ENCODE peak calls at places on chromosome 15, in nine cellular contexts. Q is RWPE2; D is adrenal gland; U is dorsolateral prefrontal cortex; O is CD4-positive, alpha-beta T cell; N is RWPE1; V is SK-N-SH; Z is heart left ventricle; L is heart right ventricle. F is an unnamed sample.
A peak's percentile ranks its signal among the peaks of the same experiment; 100 is the strongest.

GRCh38 chr15:50774450-50774849 is 8.9 kb upstream of the SPPL2A start:
- DNase-seq in N (no peak), O (no peak), Z (no peak), Q (no peak), U (no peak), V (no peak), D (no peak), L (no peak), F (no peak)

GRCh38 chr15:29674661-29675533 is 147.4 kb downstream of the TJP1 start:
- DNase-seq in Z (peak; percentile 45), V (peak; percentile 89), D (peak; percentile 41), N (peak; percentile 45), Q (peak; percentile 71), O (no peak), U (no peak), L (peak; percentile 58), F (peak; percentile 74)

GRCh38 chr15:41621200-41622193 is 38.7 kb upstream of the MGA start:
- DNase-seq in N (peak; percentile 97), Q (peak; percentile 96), L (peak; percentile 79), O (peak; percentile 70), D (peak; percentile 90), Z (peak; percentile 79), U (peak; percentile 91), V (peak; percentile 96), F (peak; percentile 92)

GRCh38 chr15:66720206-66721010 is 18.4 kb downstream of the SMAD6 start:
- DNase-seq in Q (no peak), D (no peak), Z (no peak), O (no peak), V (no peak), L (no peak), N (peak; percentile 67), U (no peak), F (peak; percentile 89)

GRCh38 chr15:64782751-64783150 is 7.4 kb upstream of the RBPMS2 start:
- DNase-seq in D (no peak), N (no peak), Z (no peak), U (no peak), Q (no peak), V (no peak), L (no peak), O (no peak), F (no peak)

GRCh38 chr15:52082197-52083036 is 30.2 kb downstream of the BCL2L10 start:
- DNase-seq in Z (no peak), L (no peak), N (no peak), O (no peak), Q (peak; percentile 51), V (no peak), U (no peak), D (no peak), F (no peak)

GRCh38 chr15:68402432-68403160 is 29.4 kb downstream of the ITGA11 start:
- DNase-seq in N (no peak), L (no peak), D (peak; percentile 12), Z (peak; percentile 10), V (no peak), Q (peak; percentile 32), U (no peak), O (no peak), F (no peak)

GRCh38 chr15:89104172-89104564 is 15.9 kb downstream of the ABHD2 start:
- DNase-seq in O (no peak), L (no peak), Z (peak; percentile 34), Q (no peak), D (peak; percentile 41), U (no peak), V (no peak), N (no peak), F (no peak)

GRCh38 chr15:54941417-54941816 is 255.3 kb downstream of the RSL24D1 start:
- DNase-seq in D (no peak), V (no peak), L (no peak), Z (no peak), Q (no peak), N (no peak), O (no peak), U (no peak), F (no peak)

GRCh38 chr15:60444289-60444912 is 34.5 kb downstream of the ICE2 start:
- DNase-seq in V (peak; percentile 10), O (no peak), D (no peak), Z (no peak), Q (no peak), L (no peak), U (no peak), N (peak; percentile 53), F (no peak)

GRCh38 chr15:91224750-91225380 is 124.8 kb downstream of the SV2B start:
- DNase-seq in N (peak; percentile 48), L (no peak), U (no peak), V (peak; percentile 68), Z (no peak), O (no peak), D (peak; percentile 24), Q (no peak), F (no peak)

GRCh38 chr15:36362508-36362907 is 216.9 kb upstream of the CDIN1 start:
- DNase-seq in Z (no peak), D (no peak), L (no peak), Q (no peak), O (no peak), N (no peak), U (no peak), V (no peak), F (no peak)

GRCh38 chr15:64334530-64334929 is 21.4 kb downstream of the CSNK1G1 start:
- DNase-seq in Q (no peak), V (no peak), L (no peak), N (no peak), D (no peak), Z (no peak), O (peak; percentile 45), U (no peak), F (no peak)

DNA sequence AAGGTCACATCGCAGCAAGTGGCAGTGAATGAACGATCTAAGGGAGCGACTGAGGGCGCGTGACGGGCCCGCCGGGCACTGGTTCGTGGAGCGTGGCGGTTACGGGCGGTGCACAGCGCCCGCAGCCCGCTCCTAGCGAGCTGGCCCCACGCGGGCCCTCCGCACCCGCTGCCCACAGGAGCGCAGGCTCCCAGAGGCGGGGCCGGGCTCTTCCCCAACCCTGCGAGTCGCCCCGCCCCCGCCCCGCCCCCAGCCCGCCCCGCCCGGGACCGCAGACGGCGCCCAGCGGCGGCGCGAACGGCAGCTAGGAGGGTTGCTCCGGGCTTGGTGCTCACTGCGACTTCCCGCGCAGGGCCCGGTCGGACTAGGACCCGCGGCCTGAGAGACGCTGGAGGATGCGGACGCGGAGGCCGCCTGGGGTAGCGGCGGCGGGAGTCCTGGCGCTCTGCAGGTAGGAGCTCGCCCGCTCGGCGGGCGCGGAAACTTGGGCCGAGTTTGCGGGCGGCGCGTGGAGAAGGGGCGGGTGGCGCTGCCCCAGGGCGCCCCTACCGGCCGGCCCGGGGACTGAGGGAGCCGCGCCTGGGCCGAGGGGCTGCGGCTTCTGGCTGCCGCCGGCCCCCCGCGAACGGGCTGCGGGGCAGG is at the start of gene C15orf39:
- DNase-seq in Q (peak; percentile 80), V (peak; percentile 96), L (peak; percentile 80), O (peak; percentile 74), D (peak; percentile 67), N (peak; percentile 89), U (peak; percentile 60), Z (peak; percentile 81), F (peak; percentile 94)
- H3K27ac ChIP-seq in Q (peak within 1 kb of the TSS; percentile 70), V (peak within 1 kb of the TSS; percentile 74), L (peak within 1 kb of the TSS; percentile 89), O (peak within 1 kb of the TSS; percentile 88), D (peak within 1 kb of the TSS; percentile 95), N (peak within 1 kb of the TSS; percentile 90), U (peak within 1 kb of the TSS; percentile 45), Z (peak within 1 kb of the TSS; percentile 97), F (peak within 1 kb of the TSS; percentile 93)

GRCh38 chr15:90211440-90212168 is 10.5 kb downstream of the SEMA4B start:
- DNase-seq in D (no peak), U (no peak), O (no peak), Q (peak; percentile 100), Z (no peak), V (no peak), N (peak; percentile 98), L (no peak), F (peak; percentile 85)

GRCh38 chr15:90212221-90213079 is 11.3 kb downstream of the SEMA4B start:
- DNase-seq in Q (no peak), V (no peak), Z (no peak), O (no peak), L (no peak), D (peak; percentile 68), U (no peak), N (peak; percentile 73), F (no peak)

GRCh38 chr15:90213818-90214204 is 12.7 kb downstream of the SEMA4B start:
- DNase-seq in N (no peak), Z (no peak), U (no peak), V (no peak), O (no peak), D (no peak), L (no peak), Q (no peak), F (no peak)

GRCh38 chr15:90213123-90213817 is 12.1 kb downstream of the SEMA4B start:
- DNase-seq in L (no peak), N (no peak), O (no peak), U (no peak), V (no peak), Q (no peak), D (no peak), Z (no peak), F (peak; percentile 74)

GRCh38 chr15:90214553-90215205 is 13.5 kb downstream of the SEMA4B start:
- DNase-seq in Q (no peak), V (no peak), Z (no peak), N (no peak), O (no peak), L (no peak), U (no peak), D (no peak), F (no peak)
- TF ChIP-seq CTCF in Q (peak; percentile 63), V (peak; percentile 44), Z (peak; percentile 20), N (no peak), O (no peak), L (no peak), U (no peak), D (peak; percentile 30), F (peak; percentile 27)

GRCh38 chr15:83991163-83991562 is 244.4 kb upstream of the GOLGA6L4 start:
- DNase-seq in D (no peak), O (no peak), Q (no peak), N (no peak), V (no peak), Z (no peak), U (no peak), L (no peak), F (no peak)
- H3K27ac ChIP-seq in D (no peak overlapping the region), O (no peak overlapping the region), Q (no peak overlapping the region), N (no peak overlapping the region), V (no peak overlapping the region), Z (no peak overlapping the region), U (no peak overlapping the region), L (no peak overlapping the region), F (no peak overlapping the region)

GRCh38 chr15:99122831-99123705 is 18.2 kb downstream of the SYNM start:
- DNase-seq in U (no peak), Q (no peak), Z (no peak), L (no peak), O (no peak), N (peak; percentile 10), V (no peak), D (no peak), F (no peak)

GRCh38 chr15:99121691-99122410 is 17.0 kb downstream of the SYNM start:
- DNase-seq in O (no peak), D (no peak), L (no peak), Q (no peak), V (no peak), Z (no peak), U (no peak), N (no peak), F (no peak)

GRCh38 chr15:99124641-99125040 is 19.8 kb downstream of the SYNM start:
- DNase-seq in O (no peak), Q (no peak), D (no peak), U (no peak), V (no peak), L (no peak), N (no peak), Z (no peak), F (no peak)

GRCh38 chr15:99125061-99125990 is 20.4 kb downstream of the SYNM start:
- DNase-seq in U (no peak), L (no peak), O (no peak), Q (peak; percentile 53), D (no peak), N (no peak), V (no peak), Z (no peak), F (no peak)

GRCh38 chr15:99123706-99124451 is 19.0 kb downstream of the SYNM start:
- DNase-seq in N (peak; percentile 90), U (peak; percentile 92), Q (peak; percentile 98), L (peak; percentile 82), O (no peak), Z (peak; percentile 76), D (peak; percentile 95), V (peak; percentile 93), F (peak; percentile 83)
- TF ChIP-seq CTCF in N (no peak), U (peak; percentile 24), Q (no peak), L (no peak), O (no peak), Z (no peak), D (no peak), V (no peak), F (no peak)

F was measured in left lung.